ENCODE peak calls at places on chromosome 15, in ten cellular contexts. M, X, H, E, Y, R, D, C, F and N are unnamed samples.

GRCh38 chr15:64045774-64046346 is 425 bp downstream of the DAPK2 start:
- DNase-seq in E (no peak), C (no peak), F (peak), H (peak), M (no peak), R (peak), X (peak), D (no peak), Y (no peak), N (no peak)

GRCh38 chr15:59180946-59181345 is 25.7 kb upstream of the LDHAL6B start:
- DNase-seq in H (no peak), F (no peak), Y (peak), D (no peak), M (no peak), R (no peak), X (peak), E (no peak), C (no peak), N (no peak)

GRCh38 chr15:83115410-83115809 is 8.0 kb downstream of the TM6SF1 start:
- DNase-seq in Y (no peak), D (no peak), F (no peak), H (no peak), E (no peak), M (no peak), R (no peak), C (no peak), X (no peak), N (no peak)

GRCh38 chr15:89362203-89363101 is 27.8 kb upstream of the POLG start:
- DNase-seq in Y (no peak), M (no peak), C (no peak), H (no peak), F (peak), R (no peak), D (no peak), X (no peak), E (no peak), N (no peak)

GRCh38 chr15:45134682-45135604 is 5.1 kb downstream of the DUOX1 start:
- DNase-seq in M (no peak), X (peak), Y (no peak), D (no peak), H (no peak), F (peak), E (no peak), C (peak), R (no peak), N (no peak)

GRCh38 chr15:75713338-75713895 is 769 bp upstream of the CSPG4 start:
- DNase-seq in M (no peak), D (no peak), Y (no peak), X (no peak), E (no peak), H (peak), R (peak), C (no peak), F (no peak), N (no peak)

GRCh38 chr15:101168463-101168824 is 83.4 kb downstream of the CHSY1 start:
- DNase-seq in H (peak), E (no peak), D (no peak), M (no peak), C (no peak), Y (no peak), X (no peak), R (peak), F (no peak), N (no peak)

GRCh38 chr15:99016680-99017321 is 9.2 kb upstream of the PGPEP1L start:
- DNase-seq in X (no peak), E (no peak), M (no peak), R (peak), Y (peak), D (no peak), F (no peak), H (no peak), C (no peak), N (no peak)

GRCh38 chr15:96332854-96333193 is 2.3 kb downstream of the NR2F2 start:
- DNase-seq in H (no peak), R (no peak), F (no peak), E (no peak), D (no peak), C (no peak), M (no peak), Y (no peak), X (no peak), N (no peak)

GRCh38 chr15:51377038-51377761 is 35.7 kb downstream of the GLDN start:
- DNase-seq in D (no peak), Y (no peak), E (no peak), H (no peak), X (no peak), C (no peak), F (no peak), M (no peak), R (no peak), N (no peak)

GRCh38 chr15:70435872-70436271 is 327.5 kb downstream of the UACA start:
- DNase-seq in X (no peak), D (no peak), F (no peak), M (no peak), R (no peak), Y (no peak), C (no peak), H (peak), E (no peak), N (no peak)

GRCh38 chr15:39594764-39595620 is 14.1 kb downstream of the THBS1 start:
- DNase-seq in D (no peak), X (no peak), M (no peak), R (no peak), E (peak), C (no peak), Y (peak), F (no peak), H (no peak), N (no peak)

GRCh38 chr15:77921664-77922063 is 155.8 kb downstream of the TBC1D2B start:
- DNase-seq in M (no peak), C (no peak), H (no peak), Y (no peak), X (peak), F (no peak), D (no peak), R (no peak), E (no peak), N (peak)

GRCh38 chr15:49895337-49896223 is 223.5 kb downstream of the ATP8B4 start:
- DNase-seq in E (no peak), M (no peak), Y (no peak), X (no peak), D (no peak), C (no peak), R (no peak), H (no peak), F (no peak), N (no peak)

GRCh38 chr15:35975941-35976340 is 430.0 kb upstream of the DPH6 start:
- DNase-seq in Y (no peak), R (no peak), M (no peak), D (no peak), X (no peak), C (no peak), H (no peak), E (no peak), F (no peak), N (no peak)